ENCODE peak calls at places on chromosomes 2 and 18, in four cellular contexts. I, L, Y and B are unnamed samples.

GRCh38 chr2:15158117-15158516 is 403.0 kb downstream of the NBAS start:
- DNase-seq in L (no peak), Y (no peak), I (no peak), B (no peak)

GRCh38 chr2:69616755-69617154 is 26.8 kb downstream of the AAK1 start:
- DNase-seq in I (no peak), Y (peak; percentile 50), L (no peak), B (peak; percentile 54)

GRCh38 chr2:3249477-3249962 is 128.1 kb downstream of the EIPR1 start:
- DNase-seq in L (no peak), I (no peak), Y (no peak), B (no peak)

GRCh38 chr2:135985826-135986393 is 484 bp upstream of the DARS1 start:
- DNase-seq in I (no peak), Y (no peak), L (no peak), B (no peak)

GRCh38 chr2:31693882-31694281 is 113.1 kb upstream of the SRD5A2 start:
- DNase-seq in I (peak; percentile 6), L (no peak), Y (peak; percentile 14), B (no peak)

GRCh38 chr2:46365913-46366674 is 68.9 kb downstream of the EPAS1 start:
- DNase-seq in I (no peak), Y (no peak), L (no peak), B (no peak)

GRCh38 chr2:21930224-21930623 is 806.5 kb downstream of the TDRD15 start:
- DNase-seq in L (no peak), Y (no peak), I (peak; percentile 53), B (no peak)

GRCh38 chr2:224287533-224287932 is 114.4 kb downstream of the FAM124B start:
- DNase-seq in L (no peak), I (no peak), Y (no peak), B (no peak)

GRCh38 chr2:231278868-231279267 is 80.4 kb downstream of the ARMC9 start:
- DNase-seq in I (no peak), Y (no peak), L (no peak), B (no peak)

GRCh38 chr2:236120006-236120740 is 48.0 kb downstream of the GBX2 start:
- DNase-seq in L (no peak), Y (no peak), I (no peak), B (no peak)

GRCh38 chr2:46012618-46013240 is 284.5 kb upstream of the EPAS1 start:
- DNase-seq in L (no peak), I (no peak), Y (no peak), B (no peak)

GRCh38 chr2:139609109-139609508 is 828.9 kb upstream of the NXPH2 start:
- DNase-seq in Y (no peak), L (no peak), I (no peak), B (no peak)

GRCh38 chr2:191682148-191682547 is 4.2 kb downstream of the NABP1 start:
- DNase-seq in I (no peak), L (no peak), Y (peak; percentile 52), B (no peak)

GRCh38 chr18:76801567-76802505 is 20.5 kb upstream of the ZNF236 start:
- DNase-seq in I (peak; percentile 54), Y (peak; percentile 63), L (no peak), B (peak; percentile 78)

GRCh38 chr2:223000872-223001825 is 50.8 kb upstream of the KCNE4 start:
- DNase-seq in L (no peak), I (no peak), Y (no peak), B (no peak)

GRCh38 chr2:112055833-112056625 is 960 bp downstream of the TMEM87B start:
- DNase-seq in L (peak; percentile 86), I (peak; percentile 97), Y (peak; percentile 77), B (peak; percentile 60)

GRCh38 chr2:204604061-204604460 is 58.8 kb downstream of the PARD3B start:
- DNase-seq in Y (no peak), L (no peak), I (peak; percentile 8), B (no peak)

GRCh38 chr2:146523218-146523617 is 1321.6 kb upstream of the ACVR2A start:
- DNase-seq in Y (peak; percentile 5), L (no peak), I (peak; percentile 30), B (no peak)

GRCh38 chr2:110657721-110658305 is 20.1 kb downstream of the BUB1 start:
- DNase-seq in Y (peak; percentile 7), I (no peak), L (no peak), B (peak; percentile 61)

GRCh38 chr2:28300921-28301341 is 91.7 kb upstream of the FOSL2 start:
- DNase-seq in Y (no peak), I (peak; percentile 77), L (no peak), B (no peak)

GRCh38 chr2:189580267-189580661 is 322 bp downstream of the SLC40A1 start:
- DNase-seq in I (peak; percentile 22), L (no peak), Y (peak; percentile 2), B (peak; percentile 17)

GRCh38 chr2:240245706-240246105 is 105.2 kb upstream of the OTOS start:
- DNase-seq in L (peak; percentile 51), Y (no peak), I (peak; percentile 29), B (no peak)

GRCh38 chr2:8906208-8906607 is 68.8 kb upstream of the KIDINS220 start:
- DNase-seq in I (peak; percentile 17), L (no peak), Y (peak; percentile 84), B (peak; percentile 24)

GRCh38 chr2:95007822-95008221 is 17.7 kb upstream of the MAL start:
- DNase-seq in L (peak; percentile 64), Y (no peak), I (no peak), B (no peak)

GRCh38 chr2:128639693-128640092 is 321.0 kb upstream of the HS6ST1 start:
- DNase-seq in L (peak; percentile 47), I (no peak), Y (no peak), B (no peak)

GRCh38 chr2:9333591-9334171 is 89.6 kb downstream of the ITGB1BP1 start:
- DNase-seq in Y (peak; percentile 90), I (peak; percentile 85), L (peak; percentile 74), B (peak; percentile 74)

GRCh38 chr2:227450921-227451654 is 20.9 kb upstream of the AGFG1 start:
- DNase-seq in Y (no peak), L (no peak), I (peak; percentile 92), B (no peak)

GRCh38 chr18:39764848-39765247 is 2190.2 kb upstream of the PIK3C3 start:
- DNase-seq in I (no peak), L (no peak), Y (no peak), B (no peak)

GRCh38 chr2:150528861-150529801 is 41.7 kb upstream of the RND3 start:
- DNase-seq in I (peak; percentile 74), L (no peak), Y (peak; percentile 98), B (no peak)

GRCh38 chr18:23802817-23803216 is 113.6 kb downstream of the LAMA3 start:
- DNase-seq in I (no peak), L (no peak), Y (no peak), B (no peak)

DNA sequence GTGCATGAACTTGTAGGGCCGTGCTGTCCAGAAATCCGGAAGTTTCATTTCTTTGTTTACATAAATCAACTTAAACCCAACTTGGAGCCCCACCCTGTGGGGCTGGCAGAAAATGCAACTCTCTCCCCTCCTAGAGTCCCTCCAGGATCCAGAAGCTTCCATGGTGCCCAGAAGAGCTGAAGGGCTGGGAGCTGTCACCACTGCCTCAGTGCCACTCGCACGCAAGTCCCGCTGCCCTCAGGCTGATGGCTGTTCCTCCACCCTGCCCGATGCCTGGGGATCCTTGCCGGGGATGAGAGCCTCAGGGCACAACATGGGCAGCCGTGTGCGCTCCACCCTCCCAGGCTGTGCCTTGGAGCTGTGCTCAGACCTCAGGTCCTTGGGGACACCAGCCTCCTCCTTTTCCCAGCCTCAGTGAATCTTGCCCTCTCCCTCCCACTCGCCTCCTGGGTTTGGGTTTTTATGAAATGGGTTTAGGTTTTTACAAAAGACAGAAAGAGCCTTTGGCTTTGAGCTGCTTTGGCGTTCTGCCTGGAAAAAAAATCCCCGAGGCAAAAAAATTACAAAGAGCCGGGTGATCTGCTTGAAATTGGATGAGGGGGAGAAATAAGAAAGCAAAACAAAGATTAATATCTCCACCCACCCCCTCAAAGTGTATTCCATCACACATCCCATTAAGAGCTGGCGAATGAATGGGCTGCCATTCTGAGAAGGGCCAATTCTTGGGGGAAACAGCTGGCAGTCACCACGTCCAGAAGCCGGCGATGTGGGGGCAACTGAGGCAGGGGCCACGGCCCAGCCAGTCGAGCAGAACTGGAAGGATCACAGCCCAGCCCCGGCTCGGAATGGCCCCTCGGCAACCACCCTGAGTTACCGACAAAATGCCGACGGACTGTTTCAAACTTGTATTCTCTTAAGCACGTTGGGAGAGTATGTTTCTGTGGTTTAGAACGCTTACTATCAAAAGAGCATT is 155.4 kb downstream of the TWIST2 start:
- DNase-seq in L (no peak), I (peak; percentile 65), Y (peak; percentile 5), B (no peak)
- TF ChIP-seq CTCF in L (no peak), I (peak; percentile 35), Y (no peak), B (no peak)

DNA sequence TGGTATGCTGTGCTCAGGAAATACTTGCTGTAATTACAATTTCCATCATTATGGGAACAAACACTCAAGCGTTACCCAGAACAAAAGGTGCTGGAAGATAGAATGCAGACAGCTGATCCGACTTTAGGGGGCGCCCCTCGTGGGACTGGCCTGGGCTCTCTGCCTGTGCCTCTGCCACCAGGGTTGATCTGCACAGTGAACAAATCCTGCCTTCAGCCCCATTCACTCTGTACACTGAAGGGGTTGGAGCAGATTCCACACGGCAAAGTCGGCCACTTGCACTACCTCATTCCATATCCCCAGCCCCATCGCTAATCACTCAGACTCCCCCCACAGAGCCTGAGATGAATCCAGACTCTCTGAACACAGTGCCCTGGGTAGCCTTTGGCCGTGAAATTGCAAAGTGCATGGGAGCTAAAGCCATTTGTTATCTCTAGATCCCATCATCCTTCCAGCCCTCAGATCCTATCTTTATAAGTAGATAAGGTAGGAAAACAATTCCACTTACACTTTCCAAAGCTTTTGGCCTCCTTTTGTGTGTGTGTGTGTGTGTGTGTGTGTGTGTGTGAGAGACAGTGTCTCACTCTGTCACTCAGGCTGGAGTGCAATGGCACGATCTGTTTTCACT is 69.3 kb downstream of the INPP5D start:
- DNase-seq in L (no peak), Y (no peak), I (peak; percentile 9), B (peak; percentile 16)
- TF ChIP-seq CTCF in L (no peak), Y (no peak), I (peak; percentile 38), B (peak; percentile 19)

DNA sequence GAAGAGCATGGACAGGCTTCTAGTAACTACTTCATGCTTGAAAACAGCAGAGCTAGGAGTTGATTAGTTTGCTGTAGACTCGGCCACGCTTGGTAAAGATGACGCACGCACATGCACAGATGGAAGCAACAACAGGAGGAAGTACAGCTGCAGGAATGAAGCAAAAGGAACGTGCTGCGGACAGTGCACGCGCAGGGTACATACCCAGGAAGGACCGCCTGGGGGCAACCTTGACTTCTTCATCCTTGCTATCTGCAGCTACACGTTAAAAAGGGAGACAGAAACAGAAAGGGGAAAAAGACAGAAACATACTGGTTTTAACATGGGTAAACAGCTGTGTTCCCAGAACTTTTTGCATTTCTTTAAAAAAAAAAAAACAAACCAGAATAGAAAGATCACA is 17.7 kb downstream of the SLC66A2 start:
- DNase-seq in Y (no peak), I (peak; percentile 50), L (no peak), B (no peak)
- TF ChIP-seq CTCF in Y (no peak), I (peak; percentile 24), L (peak; percentile 11), B (no peak)

DNA sequence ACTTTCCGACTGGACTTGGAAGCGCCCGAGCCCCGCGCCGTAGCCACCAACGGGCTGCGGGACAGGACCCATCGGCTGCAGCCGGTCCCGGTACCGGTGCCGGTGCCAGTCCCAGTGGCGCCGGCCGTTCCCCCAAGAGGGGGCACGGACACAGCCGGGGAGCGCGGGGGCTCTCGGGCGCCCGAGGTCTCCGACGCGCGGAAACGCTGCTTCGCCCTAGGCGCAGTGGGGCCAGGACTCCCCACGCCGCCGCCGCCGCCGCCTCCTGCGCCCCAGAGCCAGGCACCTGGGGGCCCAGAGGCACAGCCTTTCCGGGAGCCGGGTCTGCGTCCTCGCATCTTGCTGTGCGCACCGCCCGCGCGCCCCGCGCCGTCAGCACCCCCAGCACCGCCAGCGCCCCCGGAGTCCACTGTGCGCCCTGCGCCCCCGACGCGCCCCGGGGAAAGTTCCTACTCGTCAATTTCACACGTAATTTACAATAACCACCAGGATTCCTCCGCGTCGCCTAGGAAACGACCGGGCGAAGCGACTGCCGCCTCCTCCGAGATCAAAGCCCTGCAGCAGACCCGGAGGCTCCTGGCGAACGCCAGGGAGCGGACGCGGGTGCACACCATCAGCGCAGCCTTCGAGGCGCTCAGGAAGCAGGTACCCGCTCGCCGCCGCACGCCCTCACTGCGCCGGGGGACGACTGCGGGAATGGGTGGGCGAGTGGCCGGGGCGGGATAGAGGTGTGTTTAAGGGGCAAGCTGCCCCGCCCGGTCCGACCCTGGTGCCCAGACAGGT is 713 bp downstream of the ATOH8 start:
- DNase-seq in I (peak; percentile 58), Y (peak; percentile 21), L (no peak), B (peak; percentile 30)
- TF ChIP-seq CTCF in I (peak; percentile 4), Y (no peak), L (peak; percentile 25), B (no peak)